ENCODE peak calls at places on chromosome 13, in four cellular contexts. One of them, this sample, is unnamed.

GRCh38 chr13:24148414-24149305 is 11.9 kb upstream of the SPATA13 start:
- DNase-seq in HepG2: peak; percentile 90
- DNase-seq in sigmoid colon: no peak
- DNase-seq in left ventricle myocardium inferior: no peak
- DNase-seq in this sample: peak; percentile 48

GRCh38 chr13:73945871-73946270 is 188.3 kb downstream of the KLF12 start:
- DNase-seq in HepG2: no peak
- DNase-seq in sigmoid colon: peak; percentile 77
- DNase-seq in left ventricle myocardium inferior: peak; percentile 53
- DNase-seq in this sample: no peak

GRCh38 chr13:108326318-108326717 is 56.8 kb downstream of the TNFSF13B start:
- DNase-seq in HepG2: peak; percentile 13
- DNase-seq in sigmoid colon: no peak
- DNase-seq in left ventricle myocardium inferior: no peak
- DNase-seq in this sample: no peak

GRCh38 chr13:67366533-67366932 is 136.4 kb upstream of the PCDH9 start:
- DNase-seq in sigmoid colon: no peak
- DNase-seq in HepG2: no peak
- DNase-seq in left ventricle myocardium inferior: no peak
- DNase-seq in this sample: no peak

GRCh38 chr13:40550130-40550529 is 116.3 kb downstream of the FOXO1 start:
- DNase-seq in left ventricle myocardium inferior: no peak
- DNase-seq in HepG2: peak; percentile 34
- DNase-seq in sigmoid colon: no peak
- DNase-seq in this sample: no peak

GRCh38 chr13:20461860-20462532 is 63.7 kb downstream of the CRYL1 start:
- DNase-seq in sigmoid colon: no peak
- DNase-seq in HepG2: no peak
- DNase-seq in left ventricle myocardium inferior: peak; percentile 23
- DNase-seq in this sample: no peak

GRCh38 chr13:39353988-39354387 is 249.0 kb downstream of the LHFPL6 start:
- DNase-seq in HepG2: no peak
- DNase-seq in left ventricle myocardium inferior: no peak
- DNase-seq in sigmoid colon: no peak
- DNase-seq in this sample: no peak

GRCh38 chr13:32248789-32249188 is 66.4 kb downstream of the ZAR1L start:
- DNase-seq in left ventricle myocardium inferior: no peak
- DNase-seq in sigmoid colon: no peak
- DNase-seq in HepG2: no peak
- DNase-seq in this sample: no peak

GRCh38 chr13:66858163-66858562 is 372.0 kb downstream of the PCDH9 start:
- DNase-seq in HepG2: no peak
- DNase-seq in sigmoid colon: no peak
- DNase-seq in left ventricle myocardium inferior: no peak
- DNase-seq in this sample: no peak

GRCh38 chr13:50156140-50156539 is 140.9 kb downstream of the KCNRG start:
- DNase-seq in sigmoid colon: no peak
- DNase-seq in left ventricle myocardium inferior: no peak
- DNase-seq in HepG2: peak; percentile 35
- DNase-seq in this sample: no peak

GRCh38 chr13:41694902-41695301 is 237.6 kb downstream of the RGCC start:
- DNase-seq in HepG2: no peak
- DNase-seq in left ventricle myocardium inferior: peak; percentile 21
- DNase-seq in sigmoid colon: peak; percentile 85
- DNase-seq in this sample: peak; percentile 45

GRCh38 chr13:40271931-40272775 is 394.3 kb downstream of the FOXO1 start:
- DNase-seq in sigmoid colon: peak; percentile 93
- DNase-seq in left ventricle myocardium inferior: peak; percentile 67
- DNase-seq in HepG2: no peak
- DNase-seq in this sample: no peak

DNA sequence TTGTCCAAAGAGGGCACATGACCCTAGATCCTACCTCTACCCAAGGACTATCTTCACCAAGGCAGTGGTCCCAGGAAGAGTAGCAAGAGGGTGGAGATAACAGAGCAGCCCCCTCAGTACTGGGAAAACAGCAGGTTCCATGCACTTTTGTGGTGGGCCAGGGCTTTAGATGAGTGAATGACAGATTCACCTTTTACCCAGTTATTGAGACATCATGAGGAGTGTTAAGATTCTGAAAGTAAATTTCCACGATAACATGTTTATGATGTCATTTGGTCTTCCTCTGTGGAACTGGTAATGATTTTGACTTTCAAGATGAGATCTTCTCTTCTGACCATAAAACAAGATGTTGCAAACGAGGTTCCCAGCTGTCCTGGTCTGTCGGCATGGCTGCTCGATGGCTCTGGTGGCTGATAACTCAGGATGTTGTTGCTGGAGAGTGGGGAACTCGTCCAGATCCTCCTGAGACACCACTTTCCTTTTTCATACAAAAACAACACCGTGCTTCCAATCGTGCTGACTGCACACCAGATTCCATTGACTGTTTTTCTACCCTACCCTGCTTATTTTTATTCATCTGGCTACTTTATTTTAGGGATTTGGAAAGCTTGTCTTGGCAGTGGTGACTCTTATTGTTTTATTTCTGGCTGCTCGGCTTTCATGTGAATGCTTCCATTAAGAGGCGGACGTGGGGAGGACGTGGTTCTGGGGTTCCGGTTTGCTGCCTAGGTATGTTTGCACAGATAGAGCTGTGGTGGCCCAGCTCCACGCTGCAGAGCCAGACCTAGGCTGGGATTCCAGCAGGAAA is 88.5 kb downstream of the LRCH1 start:
- DNase-seq in HepG2: no peak
- DNase-seq in sigmoid colon: no peak
- DNase-seq in left ventricle myocardium inferior: peak; percentile 44
- DNase-seq in this sample: no peak
- H3K4me3 ChIP-seq in HepG2: no peak overlapping the region
- H3K4me3 ChIP-seq in sigmoid colon: no peak overlapping the region
- H3K4me3 ChIP-seq in left ventricle myocardium inferior: peak overlapping the region; percentile 43
- H3K4me3 ChIP-seq in this sample: no peak overlapping the region

GRCh38 chr13:113400621-113401451 is 36.9 kb upstream of the GRTP1 start:
- DNase-seq in sigmoid colon: peak; percentile 20
- DNase-seq in left ventricle myocardium inferior: peak; percentile 80
- DNase-seq in HepG2: no peak
- DNase-seq in this sample: no peak
- H3K4me1 ChIP-seq in sigmoid colon: peaks cover 5% of the 10 kb centered on the region
- H3K4me1 ChIP-seq in left ventricle myocardium inferior: peaks cover 72% of the 10 kb centered on the region
- H3K4me1 ChIP-seq in HepG2: peaks cover 79% of the 10 kb centered on the region
- H3K4me1 ChIP-seq in this sample: no peaks in the 10 kb centered on the region

GRCh38 chr13:96527497-96527896 is 437.6 kb downstream of the HS6ST3 start:
- DNase-seq in HepG2: no peak
- DNase-seq in left ventricle myocardium inferior: no peak
- DNase-seq in sigmoid colon: no peak
- DNase-seq in this sample: no peak

DNA sequence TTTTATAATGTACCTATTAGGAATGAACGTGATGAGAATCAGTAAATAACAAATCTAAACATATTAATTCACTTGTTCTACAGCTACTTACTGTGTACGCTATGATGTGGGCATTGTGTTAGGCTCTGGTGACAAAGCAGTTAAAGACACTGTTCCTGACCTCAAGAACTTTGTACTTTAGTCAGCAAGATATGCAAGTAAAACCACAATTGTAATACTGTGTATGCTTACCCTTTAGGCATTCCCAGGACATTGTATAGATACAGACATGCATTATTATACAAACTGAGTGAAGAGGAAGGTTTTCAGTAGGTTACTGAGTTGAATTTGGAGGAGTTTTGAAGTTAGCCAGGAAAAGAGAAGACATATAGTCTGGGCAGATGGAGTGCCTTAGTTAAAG is 435.8 kb downstream of the HS6ST3 start:
- DNase-seq in sigmoid colon: no peak
- DNase-seq in HepG2: peak; percentile 22
- DNase-seq in left ventricle myocardium inferior: no peak
- DNase-seq in this sample: no peak
- H3K27me3 ChIP-seq in sigmoid colon: no peaks in the 10 kb centered on the region
- H3K27me3 ChIP-seq in HepG2: no peaks in the 10 kb centered on the region
- H3K27me3 ChIP-seq in left ventricle myocardium inferior: no peaks in the 10 kb centered on the region
- H3K27me3 ChIP-seq in this sample: no peaks in the 10 kb centered on the region

DNA sequence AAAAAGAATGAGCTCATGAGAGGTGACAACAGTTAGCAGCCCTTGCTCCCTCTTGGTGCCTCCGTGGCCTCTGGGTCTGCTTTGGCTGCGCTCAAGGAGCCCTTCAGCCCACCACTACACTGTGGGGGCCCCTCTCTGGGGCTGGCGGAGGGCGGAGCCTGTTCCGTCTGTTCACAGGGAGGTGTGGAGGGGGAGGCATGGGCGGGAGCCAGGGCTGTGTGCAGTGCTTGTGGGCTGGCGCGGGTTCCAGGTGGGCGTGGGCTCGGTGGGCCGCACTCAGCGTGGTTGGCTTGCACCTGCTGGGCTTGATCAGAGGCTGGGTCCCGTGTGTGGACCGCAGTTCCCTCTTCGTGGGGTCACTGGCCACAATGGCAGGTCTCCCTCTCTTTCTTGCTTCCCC is 953.4 kb upstream of the PRR20A start:
- DNase-seq in sigmoid colon: no peak
- DNase-seq in HepG2: no peak
- DNase-seq in left ventricle myocardium inferior: no peak
- DNase-seq in this sample: no peak
- H3K4me3 ChIP-seq in sigmoid colon: no peak overlapping the region
- H3K4me3 ChIP-seq in HepG2: no peak overlapping the region
- H3K4me3 ChIP-seq in left ventricle myocardium inferior: no peak overlapping the region
- H3K4me3 ChIP-seq in this sample: no peak overlapping the region

DNA sequence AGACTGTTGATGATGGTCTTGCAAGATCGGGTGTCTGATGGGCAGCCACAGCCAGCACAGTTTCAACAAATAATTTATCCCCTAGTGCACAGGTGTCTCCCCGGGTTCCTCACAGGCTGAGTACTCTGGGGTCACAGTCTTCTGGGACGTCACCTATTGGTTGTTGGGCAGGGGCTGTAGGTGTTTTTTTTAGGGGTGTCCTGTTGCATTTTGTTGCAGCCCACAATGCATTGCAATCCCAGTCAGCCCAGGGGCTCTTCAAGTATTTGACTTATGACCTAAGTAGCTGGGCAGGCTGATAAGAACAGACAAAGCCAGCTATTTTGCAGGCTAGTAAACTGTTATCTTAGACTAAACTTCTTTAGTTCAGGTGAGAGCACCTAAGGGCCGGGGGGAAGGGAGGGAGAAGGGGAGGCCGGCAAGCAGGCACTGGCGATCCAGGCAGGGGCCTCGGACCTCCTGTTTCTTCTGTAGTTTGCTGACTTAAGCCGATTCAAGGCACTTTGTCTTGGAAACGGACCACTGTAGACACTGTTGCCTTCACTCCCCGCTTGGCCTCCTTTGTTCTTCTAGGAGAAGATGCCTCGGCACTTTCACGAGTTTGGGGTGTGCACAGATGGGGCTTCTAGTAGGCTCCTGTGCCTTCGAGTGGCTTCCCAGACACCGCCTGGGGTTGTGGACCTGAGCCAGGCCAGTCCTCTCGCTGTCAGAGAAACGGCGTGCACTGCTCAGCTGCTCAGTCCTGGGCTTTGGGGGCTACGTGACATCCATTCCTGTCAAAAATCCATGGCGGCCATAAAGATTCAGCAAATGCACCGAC is 33.9 kb upstream of the GRTP1 start:
- DNase-seq in left ventricle myocardium inferior: no peak
- DNase-seq in HepG2: no peak
- DNase-seq in sigmoid colon: peak; percentile 45
- DNase-seq in this sample: no peak
- H3K4me1 ChIP-seq in left ventricle myocardium inferior: peaks cover 63% of the 10 kb centered on the region
- H3K4me1 ChIP-seq in HepG2: peaks cover 70% of the 10 kb centered on the region
- H3K4me1 ChIP-seq in sigmoid colon: peaks cover 11% of the 10 kb centered on the region
- H3K4me1 ChIP-seq in this sample: no peaks in the 10 kb centered on the region

DNA sequence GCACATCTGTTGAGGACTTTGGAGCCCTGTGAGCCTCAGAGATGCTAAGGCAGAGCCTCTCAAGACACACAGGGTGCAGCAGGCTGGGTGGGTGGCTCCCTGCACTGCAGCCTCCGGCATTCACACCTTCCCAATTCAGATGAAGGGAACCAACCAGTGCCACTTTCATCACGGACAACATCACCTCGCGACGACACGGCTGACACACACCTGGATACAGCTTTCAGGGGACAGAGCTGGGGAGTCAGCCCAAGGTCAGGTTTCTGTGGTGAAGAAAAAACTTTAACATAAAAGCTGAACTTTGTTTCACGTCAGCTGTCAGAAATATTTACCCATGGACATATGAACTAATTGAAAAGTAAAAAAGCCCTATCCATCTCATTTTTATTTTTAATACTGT is 24.9 kb upstream of the ARHGEF7 start:
- DNase-seq in sigmoid colon: no peak
- DNase-seq in left ventricle myocardium inferior: no peak
- DNase-seq in HepG2: no peak
- DNase-seq in this sample: no peak
- H3K27me3 ChIP-seq in sigmoid colon: peaks cover 9% of the 10 kb centered on the region
- H3K27me3 ChIP-seq in left ventricle myocardium inferior: peaks cover 34% of the 10 kb centered on the region
- H3K27me3 ChIP-seq in HepG2: peaks cover 40% of the 10 kb centered on the region
- H3K27me3 ChIP-seq in this sample: peaks cover 28% of the 10 kb centered on the region

This sample was measured in RWPE2.